ENCODE peak calls at places on chromosome 7, in seven cellular contexts. One of them, this sample, is unnamed.

GRCh38 chr7:42744746-42745145 is 167.1 kb downstream of the C7orf25 start:
- DNase-seq in activated CD4-positive, alpha-beta T cell treated with anti-CD3 and anti-CD28 coated beads, Interleukin-2, amount 10 ng/mL, durations not matched to agents 7 days and 5 days: no peak
- DNase-seq in cardiac muscle cell: no peak
- DNase-seq in SK-N-DZ: no peak
- DNase-seq in activated CD8-positive, alpha-beta memory T cell treated with anti-CD3 and anti-CD28 coated beads, Interleukin-2, amount 50 U/mL, for 4 hours: no peak
- DNase-seq in tibial nerve: no peak
- DNase-seq in GM12892: no peak
- DNase-seq in this sample: no peak

GRCh38 chr7:69527706-69528105 is 70.6 kb upstream of the AUTS2 start:
- DNase-seq in activated CD8-positive, alpha-beta memory T cell treated with anti-CD3 and anti-CD28 coated beads, Interleukin-2, amount 50 U/mL, for 4 hours: no peak
- DNase-seq in cardiac muscle cell: no peak
- DNase-seq in activated CD4-positive, alpha-beta T cell treated with anti-CD3 and anti-CD28 coated beads, Interleukin-2, amount 10 ng/mL, durations not matched to agents 7 days and 5 days: no peak
- DNase-seq in tibial nerve: no peak
- DNase-seq in SK-N-DZ: no peak
- DNase-seq in GM12892: no peak
- DNase-seq in this sample: no peak

GRCh38 chr7:3964980-3965606 is 664.0 kb downstream of the SDK1 start:
- DNase-seq in activated CD4-positive, alpha-beta T cell treated with anti-CD3 and anti-CD28 coated beads, Interleukin-2, amount 10 ng/mL, durations not matched to agents 7 days and 5 days: no peak
- DNase-seq in GM12892: no peak
- DNase-seq in activated CD8-positive, alpha-beta memory T cell treated with anti-CD3 and anti-CD28 coated beads, Interleukin-2, amount 50 U/mL, for 4 hours: no peak
- DNase-seq in cardiac muscle cell: no peak
- DNase-seq in tibial nerve: no peak
- DNase-seq in SK-N-DZ: no peak
- DNase-seq in this sample: no peak

GRCh38 chr7:12756841-12757240 is 69.4 kb downstream of the ARL4A start:
- DNase-seq in tibial nerve: no peak
- DNase-seq in GM12892: no peak
- DNase-seq in activated CD4-positive, alpha-beta T cell treated with anti-CD3 and anti-CD28 coated beads, Interleukin-2, amount 10 ng/mL, durations not matched to agents 7 days and 5 days: no peak
- DNase-seq in cardiac muscle cell: no peak
- DNase-seq in activated CD8-positive, alpha-beta memory T cell treated with anti-CD3 and anti-CD28 coated beads, Interleukin-2, amount 50 U/mL, for 4 hours: no peak
- DNase-seq in SK-N-DZ: no peak
- DNase-seq in this sample: no peak

GRCh38 chr7:70383947-70384475 is 747.9 kb upstream of the GALNT17 start:
- DNase-seq in tibial nerve: no peak
- DNase-seq in activated CD8-positive, alpha-beta memory T cell treated with anti-CD3 and anti-CD28 coated beads, Interleukin-2, amount 50 U/mL, for 4 hours: no peak
- DNase-seq in SK-N-DZ: no peak
- DNase-seq in GM12892: no peak
- DNase-seq in activated CD4-positive, alpha-beta T cell treated with anti-CD3 and anti-CD28 coated beads, Interleukin-2, amount 10 ng/mL, durations not matched to agents 7 days and 5 days: no peak
- DNase-seq in cardiac muscle cell: no peak
- DNase-seq in this sample: no peak

GRCh38 chr7:43196379-43196778 is 83.9 kb downstream of the HECW1 start:
- DNase-seq in activated CD8-positive, alpha-beta memory T cell treated with anti-CD3 and anti-CD28 coated beads, Interleukin-2, amount 50 U/mL, for 4 hours: no peak
- DNase-seq in GM12892: no peak
- DNase-seq in tibial nerve: no peak
- DNase-seq in SK-N-DZ: no peak
- DNase-seq in cardiac muscle cell: no peak
- DNase-seq in activated CD4-positive, alpha-beta T cell treated with anti-CD3 and anti-CD28 coated beads, Interleukin-2, amount 10 ng/mL, durations not matched to agents 7 days and 5 days: no peak
- DNase-seq in this sample: no peak

GRCh38 chr7:13560441-13560840 is 429.0 kb downstream of the ETV1 start:
- DNase-seq in cardiac muscle cell: peak
- DNase-seq in activated CD8-positive, alpha-beta memory T cell treated with anti-CD3 and anti-CD28 coated beads, Interleukin-2, amount 50 U/mL, for 4 hours: no peak
- DNase-seq in GM12892: no peak
- DNase-seq in SK-N-DZ: no peak
- DNase-seq in tibial nerve: no peak
- DNase-seq in activated CD4-positive, alpha-beta T cell treated with anti-CD3 and anti-CD28 coated beads, Interleukin-2, amount 10 ng/mL, durations not matched to agents 7 days and 5 days: no peak
- DNase-seq in this sample: no peak

GRCh38 chr7:128020161-128020560 is 11.1 kb downstream of the LRRC4 start:
- DNase-seq in cardiac muscle cell: no peak
- DNase-seq in SK-N-DZ: no peak
- DNase-seq in GM12892: no peak
- DNase-seq in activated CD8-positive, alpha-beta memory T cell treated with anti-CD3 and anti-CD28 coated beads, Interleukin-2, amount 50 U/mL, for 4 hours: no peak
- DNase-seq in tibial nerve: no peak
- DNase-seq in activated CD4-positive, alpha-beta T cell treated with anti-CD3 and anti-CD28 coated beads, Interleukin-2, amount 10 ng/mL, durations not matched to agents 7 days and 5 days: peak
- DNase-seq in this sample: no peak

GRCh38 chr7:90212149-90212495 is 582 bp downstream of the STEAP2 start:
- DNase-seq in activated CD4-positive, alpha-beta T cell treated with anti-CD3 and anti-CD28 coated beads, Interleukin-2, amount 10 ng/mL, durations not matched to agents 7 days and 5 days: no peak
- DNase-seq in tibial nerve: peak
- DNase-seq in activated CD8-positive, alpha-beta memory T cell treated with anti-CD3 and anti-CD28 coated beads, Interleukin-2, amount 50 U/mL, for 4 hours: no peak
- DNase-seq in cardiac muscle cell: no peak
- DNase-seq in SK-N-DZ: no peak
- DNase-seq in GM12892: no peak
- DNase-seq in this sample: no peak

GRCh38 chr7:109873296-109873695 is 1217.6 kb upstream of the LRRN3 start:
- DNase-seq in SK-N-DZ: no peak
- DNase-seq in activated CD8-positive, alpha-beta memory T cell treated with anti-CD3 and anti-CD28 coated beads, Interleukin-2, amount 50 U/mL, for 4 hours: no peak
- DNase-seq in tibial nerve: no peak
- DNase-seq in cardiac muscle cell: no peak
- DNase-seq in activated CD4-positive, alpha-beta T cell treated with anti-CD3 and anti-CD28 coated beads, Interleukin-2, amount 10 ng/mL, durations not matched to agents 7 days and 5 days: no peak
- DNase-seq in GM12892: no peak
- DNase-seq in this sample: no peak

GRCh38 chr7:144384555-144385245 is 18.8 kb downstream of the NOBOX start:
- DNase-seq in activated CD4-positive, alpha-beta T cell treated with anti-CD3 and anti-CD28 coated beads, Interleukin-2, amount 10 ng/mL, durations not matched to agents 7 days and 5 days: peak
- DNase-seq in SK-N-DZ: no peak
- DNase-seq in GM12892: no peak
- DNase-seq in cardiac muscle cell: peak
- DNase-seq in tibial nerve: no peak
- DNase-seq in activated CD8-positive, alpha-beta memory T cell treated with anti-CD3 and anti-CD28 coated beads, Interleukin-2, amount 50 U/mL, for 4 hours: peak
- DNase-seq in this sample: peak

GRCh38 chr7:18212788-18213187 is 185.1 kb upstream of the PRPS1L1 start:
- DNase-seq in tibial nerve: no peak
- DNase-seq in activated CD8-positive, alpha-beta memory T cell treated with anti-CD3 and anti-CD28 coated beads, Interleukin-2, amount 50 U/mL, for 4 hours: no peak
- DNase-seq in activated CD4-positive, alpha-beta T cell treated with anti-CD3 and anti-CD28 coated beads, Interleukin-2, amount 10 ng/mL, durations not matched to agents 7 days and 5 days: no peak
- DNase-seq in SK-N-DZ: peak
- DNase-seq in GM12892: no peak
- DNase-seq in cardiac muscle cell: peak
- DNase-seq in this sample: no peak

GRCh38 chr7:91953618-91954017 is 13.0 kb downstream of the AKAP9 start:
- DNase-seq in activated CD4-positive, alpha-beta T cell treated with anti-CD3 and anti-CD28 coated beads, Interleukin-2, amount 10 ng/mL, durations not matched to agents 7 days and 5 days: no peak
- DNase-seq in GM12892: no peak
- DNase-seq in tibial nerve: no peak
- DNase-seq in activated CD8-positive, alpha-beta memory T cell treated with anti-CD3 and anti-CD28 coated beads, Interleukin-2, amount 50 U/mL, for 4 hours: no peak
- DNase-seq in SK-N-DZ: no peak
- DNase-seq in cardiac muscle cell: peak
- DNase-seq in this sample: no peak

GRCh38 chr7:123537026-123537642 is 2.7 kb upstream of the IQUB start:
- DNase-seq in tibial nerve: no peak
- DNase-seq in activated CD4-positive, alpha-beta T cell treated with anti-CD3 and anti-CD28 coated beads, Interleukin-2, amount 10 ng/mL, durations not matched to agents 7 days and 5 days: no peak
- DNase-seq in cardiac muscle cell: peak
- DNase-seq in GM12892: no peak
- DNase-seq in activated CD8-positive, alpha-beta memory T cell treated with anti-CD3 and anti-CD28 coated beads, Interleukin-2, amount 50 U/mL, for 4 hours: no peak
- DNase-seq in SK-N-DZ: peak
- DNase-seq in this sample: no peak

GRCh38 chr7:82623812-82624211 is 180.2 kb upstream of the CACNA2D1 start:
- DNase-seq in SK-N-DZ: no peak
- DNase-seq in tibial nerve: no peak
- DNase-seq in activated CD4-positive, alpha-beta T cell treated with anti-CD3 and anti-CD28 coated beads, Interleukin-2, amount 10 ng/mL, durations not matched to agents 7 days and 5 days: no peak
- DNase-seq in activated CD8-positive, alpha-beta memory T cell treated with anti-CD3 and anti-CD28 coated beads, Interleukin-2, amount 50 U/mL, for 4 hours: no peak
- DNase-seq in cardiac muscle cell: peak
- DNase-seq in GM12892: no peak
- DNase-seq in this sample: no peak

GRCh38 chr7:139718859-139719258 is 58.9 kb downstream of the HIPK2 start:
- DNase-seq in tibial nerve: no peak
- DNase-seq in activated CD8-positive, alpha-beta memory T cell treated with anti-CD3 and anti-CD28 coated beads, Interleukin-2, amount 50 U/mL, for 4 hours: no peak
- DNase-seq in cardiac muscle cell: no peak
- DNase-seq in activated CD4-positive, alpha-beta T cell treated with anti-CD3 and anti-CD28 coated beads, Interleukin-2, amount 10 ng/mL, durations not matched to agents 7 days and 5 days: no peak
- DNase-seq in SK-N-DZ: no peak
- DNase-seq in GM12892: no peak
- DNase-seq in this sample: no peak

GRCh38 chr7:5502726-5503243 is 79.2 kb upstream of the TNRC18 start:
- DNase-seq in activated CD8-positive, alpha-beta memory T cell treated with anti-CD3 and anti-CD28 coated beads, Interleukin-2, amount 50 U/mL, for 4 hours: no peak
- DNase-seq in activated CD4-positive, alpha-beta T cell treated with anti-CD3 and anti-CD28 coated beads, Interleukin-2, amount 10 ng/mL, durations not matched to agents 7 days and 5 days: no peak
- DNase-seq in tibial nerve: no peak
- DNase-seq in GM12892: no peak
- DNase-seq in cardiac muscle cell: no peak
- DNase-seq in SK-N-DZ: no peak
- DNase-seq in this sample: no peak

GRCh38 chr7:131157530-131158243 is 170.0 kb upstream of the MKLN1 start:
- DNase-seq in activated CD8-positive, alpha-beta memory T cell treated with anti-CD3 and anti-CD28 coated beads, Interleukin-2, amount 50 U/mL, for 4 hours: no peak
- DNase-seq in tibial nerve: peak
- DNase-seq in cardiac muscle cell: peak
- DNase-seq in activated CD4-positive, alpha-beta T cell treated with anti-CD3 and anti-CD28 coated beads, Interleukin-2, amount 10 ng/mL, durations not matched to agents 7 days and 5 days: no peak
- DNase-seq in GM12892: no peak
- DNase-seq in SK-N-DZ: no peak
- DNase-seq in this sample: peak

GRCh38 chr7:133571066-133571465 is 318.2 kb downstream of the EXOC4 start:
- DNase-seq in activated CD8-positive, alpha-beta memory T cell treated with anti-CD3 and anti-CD28 coated beads, Interleukin-2, amount 50 U/mL, for 4 hours: no peak
- DNase-seq in cardiac muscle cell: peak
- DNase-seq in activated CD4-positive, alpha-beta T cell treated with anti-CD3 and anti-CD28 coated beads, Interleukin-2, amount 10 ng/mL, durations not matched to agents 7 days and 5 days: no peak
- DNase-seq in tibial nerve: no peak
- DNase-seq in SK-N-DZ: no peak
- DNase-seq in GM12892: no peak
- DNase-seq in this sample: no peak

GRCh38 chr7:149662591-149663095 is 110.7 kb downstream of the ZNF467 start:
- DNase-seq in activated CD4-positive, alpha-beta T cell treated with anti-CD3 and anti-CD28 coated beads, Interleukin-2, amount 10 ng/mL, durations not matched to agents 7 days and 5 days: peak
- DNase-seq in tibial nerve: peak
- DNase-seq in activated CD8-positive, alpha-beta memory T cell treated with anti-CD3 and anti-CD28 coated beads, Interleukin-2, amount 50 U/mL, for 4 hours: peak
- DNase-seq in GM12892: peak
- DNase-seq in SK-N-DZ: peak
- DNase-seq in cardiac muscle cell: peak
- DNase-seq in this sample: no peak

GRCh38 chr7:13148548-13148947 is 461.1 kb downstream of the ARL4A start:
- DNase-seq in activated CD4-positive, alpha-beta T cell treated with anti-CD3 and anti-CD28 coated beads, Interleukin-2, amount 10 ng/mL, durations not matched to agents 7 days and 5 days: no peak
- DNase-seq in GM12892: no peak
- DNase-seq in activated CD8-positive, alpha-beta memory T cell treated with anti-CD3 and anti-CD28 coated beads, Interleukin-2, amount 50 U/mL, for 4 hours: no peak
- DNase-seq in SK-N-DZ: no peak
- DNase-seq in tibial nerve: no peak
- DNase-seq in cardiac muscle cell: no peak
- DNase-seq in this sample: no peak

GRCh38 chr7:151131284-151131621 is 36.2 kb downstream of the GBX1 start:
- DNase-seq in tibial nerve: no peak
- DNase-seq in GM12892: no peak
- DNase-seq in activated CD4-positive, alpha-beta T cell treated with anti-CD3 and anti-CD28 coated beads, Interleukin-2, amount 10 ng/mL, durations not matched to agents 7 days and 5 days: no peak
- DNase-seq in SK-N-DZ: no peak
- DNase-seq in activated CD8-positive, alpha-beta memory T cell treated with anti-CD3 and anti-CD28 coated beads, Interleukin-2, amount 50 U/mL, for 4 hours: no peak
- DNase-seq in cardiac muscle cell: no peak
- DNase-seq in this sample: no peak

GRCh38 chr7:407706-408539 is 111.7 kb downstream of the PDGFA start:
- DNase-seq in activated CD4-positive, alpha-beta T cell treated with anti-CD3 and anti-CD28 coated beads, Interleukin-2, amount 10 ng/mL, durations not matched to agents 7 days and 5 days: no peak
- DNase-seq in SK-N-DZ: no peak
- DNase-seq in cardiac muscle cell: no peak
- DNase-seq in tibial nerve: no peak
- DNase-seq in activated CD8-positive, alpha-beta memory T cell treated with anti-CD3 and anti-CD28 coated beads, Interleukin-2, amount 50 U/mL, for 4 hours: peak
- DNase-seq in GM12892: no peak
- DNase-seq in this sample: no peak

GRCh38 chr7:3106353-3106752 is 62.7 kb upstream of the CARD11 start:
- DNase-seq in SK-N-DZ: no peak
- DNase-seq in tibial nerve: no peak
- DNase-seq in cardiac muscle cell: no peak
- DNase-seq in activated CD4-positive, alpha-beta T cell treated with anti-CD3 and anti-CD28 coated beads, Interleukin-2, amount 10 ng/mL, durations not matched to agents 7 days and 5 days: peak
- DNase-seq in GM12892: no peak
- DNase-seq in activated CD8-positive, alpha-beta memory T cell treated with anti-CD3 and anti-CD28 coated beads, Interleukin-2, amount 50 U/mL, for 4 hours: no peak
- DNase-seq in this sample: no peak

GRCh38 chr7:98837632-98837972 is 32.2 kb downstream of the TMEM130 start:
- DNase-seq in SK-N-DZ: no peak
- DNase-seq in tibial nerve: no peak
- DNase-seq in GM12892: no peak
- DNase-seq in activated CD4-positive, alpha-beta T cell treated with anti-CD3 and anti-CD28 coated beads, Interleukin-2, amount 10 ng/mL, durations not matched to agents 7 days and 5 days: no peak
- DNase-seq in cardiac muscle cell: no peak
- DNase-seq in activated CD8-positive, alpha-beta memory T cell treated with anti-CD3 and anti-CD28 coated beads, Interleukin-2, amount 50 U/mL, for 4 hours: no peak
- DNase-seq in this sample: no peak